ENCODE peak calls at places on chromosomes 11 and 22, in four cellular contexts. K is HepG2, A is SK-N-SH, S is K562. V is an unnamed sample.

GRCh38 chr11:56841210-56841810 is 92.8 kb upstream of the OR9G4 start:
- DNase-seq in K (peak), A (peak), S (peak), V (peak)

GRCh38 chr11:9601041-9601875 is 27.8 kb downstream of the WEE1 start:
- DNase-seq in K (no peak), A (no peak), S (no peak), V (peak)

GRCh38 chr11:70108250-70108649 is 30.1 kb downstream of the ANO1 start:
- DNase-seq in K (no peak), A (no peak), S (no peak), V (no peak)

GRCh38 chr11:113202431-113202830 is 112.0 kb upstream of the TTC12 start:
- DNase-seq in K (no peak), A (no peak), S (no peak), V (no peak)

GRCh38 chr22:23495614-23496444 is 84.3 kb downstream of the IGLL1 start:
- DNase-seq in K (no peak), A (no peak), S (no peak), V (no peak)

GRCh38 chr22:50247748-50248147 is 2.9 kb upstream of the TUBGCP6 start:
- DNase-seq in K (no peak), A (peak), S (peak), V (no peak)

GRCh38 chr11:123251656-123252344 is 56.8 kb upstream of the CLMP start:
- DNase-seq in K (no peak), A (no peak), S (no peak), V (no peak)

GRCh38 chr11:1030556-1030955 is 6.0 kb downstream of the MUC6 start:
- DNase-seq in K (no peak), A (no peak), S (no peak), V (no peak)

GRCh38 chr11:68574308-68574707 is 110.0 kb upstream of the GAL start:
- DNase-seq in K (no peak), A (no peak), S (no peak), V (no peak)
- TF ChIP-seq RAD21 in K (no peak), A (no peak), S (no peak), V (no peak)

GRCh38 chr22:37804886-37805857 is 2.6 kb upstream of the GCAT start:
- DNase-seq in K (peak), A (peak), S (no peak), V (no peak)
- TF ChIP-seq NFIC in K (no peak), A (no peak), S (no peak), V (no peak)

GRCh38 chr11:111310088-111310487 is 11.7 kb downstream of the POU2AF3 start:
- DNase-seq in K (no peak), A (no peak), S (no peak), V (no peak)

GRCh38 chr11:111307472-111308108 is 9.2 kb downstream of the POU2AF3 start:
- DNase-seq in K (no peak), A (no peak), S (no peak), V (no peak)

GRCh38 chr11:111309516-111309915 is 11.2 kb downstream of the POU2AF3 start:
- DNase-seq in K (no peak), A (no peak), S (no peak), V (no peak)

GRCh38 chr11:111306321-111306720 is 8.0 kb downstream of the POU2AF3 start:
- DNase-seq in K (no peak), A (no peak), S (no peak), V (no peak)

GRCh38 chr11:111308140-111308539 is 9.8 kb downstream of the POU2AF3 start:
- DNase-seq in K (peak), A (no peak), S (no peak), V (no peak)
- TF ChIP-seq RAD21 in K (peak), A (no peak), S (no peak), V (no peak)

DNA sequence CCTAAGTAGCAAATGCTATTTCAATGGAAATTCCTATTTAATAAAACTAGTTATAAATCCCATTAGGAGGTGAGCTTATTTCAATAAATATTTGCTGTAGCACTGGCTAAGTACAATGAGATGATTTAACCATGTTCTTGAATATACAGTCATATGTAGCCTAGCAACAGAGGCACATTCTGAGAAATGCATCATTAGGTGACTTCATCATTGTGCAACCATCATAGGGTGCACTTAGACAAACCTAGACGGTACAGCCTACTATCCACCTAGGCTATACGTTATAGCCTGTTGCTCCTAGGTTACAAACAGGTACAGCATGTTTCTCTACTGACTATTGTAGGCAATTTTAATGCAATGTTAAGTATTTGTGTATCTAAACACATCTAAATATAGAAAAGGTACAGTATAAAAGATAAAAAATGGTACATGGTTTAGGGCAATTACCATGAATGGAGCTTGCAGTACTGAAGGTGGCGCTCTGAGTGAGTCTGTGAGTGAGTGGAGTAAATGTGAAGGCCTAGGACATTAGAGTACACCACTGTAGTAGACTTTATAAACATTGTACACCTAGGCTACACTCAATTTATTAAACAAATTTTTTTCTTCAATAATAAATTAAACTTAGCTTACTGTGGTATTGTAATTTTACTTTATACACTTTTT is 350.1 kb downstream of the CASP12 start:
- DNase-seq in K (no peak), A (no peak), S (no peak), V (no peak)
- TF ChIP-seq NFIC in K (no peak), A (no peak), S (no peak), V (no peak)

DNA sequence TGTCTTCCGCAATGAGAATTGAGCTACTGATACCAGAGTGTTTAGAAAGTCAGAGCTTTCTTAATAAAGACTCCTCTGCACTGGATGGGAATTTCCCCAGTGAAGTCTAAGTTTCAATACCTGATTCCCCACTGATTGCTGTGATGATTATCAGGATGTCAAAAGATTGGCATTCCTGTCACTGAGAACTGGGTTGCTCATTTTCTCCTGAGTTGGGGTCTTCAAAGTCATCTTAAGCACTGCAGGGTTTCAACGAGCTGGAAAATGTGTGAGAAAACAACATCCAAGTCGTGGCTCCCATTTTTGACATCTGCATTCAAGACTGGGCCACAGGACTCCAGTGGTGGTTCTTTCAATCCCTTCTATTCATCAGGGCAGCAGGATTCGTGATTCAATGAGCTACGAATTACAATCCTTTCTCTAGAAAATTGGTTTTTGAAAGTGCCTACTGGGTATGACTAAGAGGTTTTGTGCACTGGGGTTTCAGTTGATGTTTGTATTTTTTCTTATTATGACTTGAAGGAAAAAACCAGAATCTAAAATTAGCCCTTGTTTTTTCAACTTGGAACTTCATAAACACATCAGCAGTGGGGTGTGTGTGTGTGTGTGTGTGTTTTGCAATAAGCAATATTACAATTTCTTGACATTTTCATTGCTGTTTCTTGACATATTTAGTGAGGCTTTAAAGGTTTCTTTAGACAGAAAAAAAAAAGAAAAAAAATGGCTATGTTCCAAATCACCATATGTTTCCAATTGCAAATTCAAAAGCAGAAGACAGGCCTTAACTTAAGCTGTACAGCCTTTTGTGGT is 233.0 kb downstream of the FAM76B start:
- DNase-seq in K (no peak), A (no peak), S (no peak), V (peak)
- TF ChIP-seq RAD21 in K (no peak), A (no peak), S (no peak), V (no peak)

DNA sequence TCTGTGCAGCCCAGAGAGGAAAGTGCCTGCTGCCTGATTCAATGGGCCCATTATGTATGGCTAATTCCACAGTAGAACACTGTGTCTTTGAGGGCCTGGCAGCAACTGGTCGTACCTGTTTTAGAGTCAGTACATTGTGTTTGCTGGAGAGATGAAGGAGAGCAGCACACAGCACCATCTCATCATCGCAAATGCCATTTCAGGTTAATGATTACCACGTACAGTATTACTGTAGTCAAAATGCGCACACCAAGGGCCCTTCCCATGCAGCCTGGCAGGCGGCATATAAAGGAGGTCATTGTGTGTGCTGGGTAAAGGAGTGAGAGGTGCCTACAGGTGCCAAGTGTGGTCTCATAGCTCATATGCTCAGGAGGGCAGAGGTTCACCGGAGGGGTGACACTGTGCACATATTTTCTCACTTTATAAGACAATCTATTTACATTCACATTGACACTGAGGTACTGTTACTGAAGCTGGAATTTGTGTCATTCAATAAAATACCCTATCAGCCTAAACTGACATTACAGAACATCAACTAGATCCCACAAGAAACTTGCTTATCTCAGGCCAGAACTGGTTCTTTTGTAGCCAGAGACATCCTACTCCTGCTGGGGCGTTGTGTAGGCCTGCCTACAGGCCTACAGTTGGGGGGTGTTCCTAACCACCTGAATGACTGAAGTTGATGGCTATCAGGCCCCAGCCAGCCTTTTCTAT is 90.4 kb downstream of the APIP start:
- DNase-seq in K (peak), A (no peak), S (peak), V (no peak)
- TF ChIP-seq NFIC in K (peak), A (no peak), S (no peak), V (no peak)

GRCh38 chr11:44795803-44796535 is 69.2 kb downstream of the TSPAN18 start:
- DNase-seq in K (no peak), A (no peak), S (no peak), V (no peak)

GRCh38 chr11:44793350-44794090 is 66.8 kb downstream of the TSPAN18 start:
- DNase-seq in K (no peak), A (peak), S (peak), V (no peak)

GRCh38 chr11:44797051-44797450 is 70.3 kb downstream of the TSPAN18 start:
- DNase-seq in K (no peak), A (no peak), S (no peak), V (no peak)

GRCh38 chr11:44799036-44799435 is 72.3 kb downstream of the TSPAN18 start:
- DNase-seq in K (no peak), A (no peak), S (no peak), V (no peak)

GRCh38 chr11:44797886-44798683 is 71.3 kb downstream of the TSPAN18 start:
- DNase-seq in K (no peak), A (no peak), S (no peak), V (no peak)
- TF ChIP-seq RAD21 in K (no peak), A (no peak), S (no peak), V (no peak)

GRCh38 chr11:85844439-85845051 is 10.6 kb upstream of the CCDC83 start:
- DNase-seq in K (no peak), A (no peak), S (no peak), V (no peak)
- TF ChIP-seq NFIC in K (no peak), A (peak), S (no peak), V (no peak)